ENCODE peak calls at places on chromosome 16, in five cellular contexts. D is activated naive CD4-positive, alpha-beta T cell; W is cardiac fibroblast; F is HS-5; Z is kidney epithelial cell. R is an unnamed sample.
A peak's percentile ranks its signal among the peaks of the same experiment; 100 is the strongest.

GRCh38 chr16:4053663-4054479 is 62.4 kb downstream of the ADCY9 start:
- DNase-seq in D (no peak), W (peak; percentile 66), F (peak; percentile 47), Z (no peak), R (no peak)

GRCh38 chr16:73713301-73713700 is 583.3 kb upstream of the PSMD7 start:
- DNase-seq in D (no peak), W (no peak), F (no peak), Z (no peak), R (no peak)

GRCh38 chr16:48444574-48444973 is 59.4 kb upstream of the SIAH1 start:
- DNase-seq in D (no peak), W (peak; percentile 96), F (peak; percentile 48), Z (peak; percentile 61), R (no peak)

GRCh38 chr16:64864232-64864803 is 257.5 kb downstream of the CDH11 start:
- DNase-seq in D (no peak), W (peak; percentile 96), F (peak; percentile 88), Z (peak; percentile 70), R (peak; percentile 17)

GRCh38 chr16:80719573-80719972 is 84.8 kb downstream of the CDYL2 start:
- DNase-seq in D (no peak), W (no peak), F (no peak), Z (no peak), R (no peak)

GRCh38 chr16:7765079-7765550 is 432.5 kb downstream of the RBFOX1 start:
- DNase-seq in D (no peak), W (no peak), F (no peak), Z (no peak), R (no peak)

GRCh38 chr16:14284930-14285541 is 213.9 kb downstream of the MRTFB start:
- DNase-seq in D (no peak), W (peak; percentile 82), F (peak; percentile 54), Z (no peak), R (peak; percentile 54)

GRCh38 chr16:20904507-20905079 is 4.0 kb downstream of the LYRM1 start:
- DNase-seq in D (no peak), W (peak; percentile 83), F (no peak), Z (no peak), R (no peak)

GRCh38 chr16:81521141-81521626 is 76.6 kb downstream of the CMIP start:
- DNase-seq in D (no peak), W (no peak), F (no peak), Z (no peak), R (no peak)

GRCh38 chr16:53817117-53817516 is 113.2 kb downstream of the FTO start:
- DNase-seq in D (no peak), W (peak; percentile 98), F (peak; percentile 82), Z (peak; percentile 59), R (no peak)

GRCh38 chr16:56737539-56737938 is 7.6 kb downstream of the NUP93 start:
- DNase-seq in D (no peak), W (no peak), F (no peak), Z (no peak), R (no peak)

GRCh38 chr16:85820604-85821372 is 21.3 kb downstream of the COX4I1 start:
- DNase-seq in D (no peak), W (no peak), F (no peak), Z (no peak), R (no peak)

GRCh38 chr16:20903116-20903888 is 2.7 kb downstream of the LYRM1 start:
- DNase-seq in D (no peak), W (no peak), F (no peak), Z (no peak), R (no peak)

GRCh38 chr16:8966781-8967436 is 3.2 kb upstream of the USP7 start:
- DNase-seq in D (no peak), W (no peak), F (no peak), Z (no peak), R (no peak)

GRCh38 chr16:1309888-1310831 is 724 bp downstream of the UBE2I start:
- DNase-seq in D (no peak), W (peak; percentile 49), F (no peak), Z (no peak), R (no peak)

GRCh38 chr16:9033125-9033830 is 58.2 kb upstream of the HAPSTR1 start:
- DNase-seq in D (no peak), W (peak; percentile 83), F (no peak), Z (no peak), R (peak; percentile 69)

GRCh38 chr16:68696514-68696913 is 40.6 kb upstream of the CDH1 start:
- DNase-seq in D (no peak), W (no peak), F (no peak), Z (no peak), R (no peak)

GRCh38 chr16:57255686-57256415 is 10.8 kb downstream of the ARL2BP start:
- DNase-seq in D (no peak), W (no peak), F (no peak), Z (no peak), R (no peak)

GRCh38 chr16:782766-783403 is 5.3 kb downstream of the RPUSD1 start:
- DNase-seq in D (no peak), W (no peak), F (no peak), Z (no peak), R (peak; percentile 62)